ENCODE peak calls at places on chromosomes 6 and 20, in four cellular contexts. H is HL-60, V is GM20000, J is left ventricle myocardium inferior. S is an unnamed sample.

GRCh38 chr6:88815491-88815890 is 147.9 kb downstream of the RNGTT start:
- DNase-seq in H (no peak), V (no peak), J (no peak), S (no peak)

GRCh38 chr6:159279790-159280277 is 110.6 kb downstream of the FNDC1 start:
- DNase-seq in H (no peak), V (no peak), J (no peak), S (no peak)

GRCh38 chr6:145627451-145627850 is 107.9 kb downstream of the EPM2A start:
- DNase-seq in H (no peak), V (no peak), J (no peak), S (no peak)

GRCh38 chr20:2397091-2397490 is 16.4 kb downstream of the TGM6 start:
- DNase-seq in H (no peak), V (no peak), J (no peak), S (no peak)

GRCh38 chr6:133697666-133698065 is 191.2 kb upstream of the TCF21 start:
- DNase-seq in H (no peak), V (no peak), J (no peak), S (no peak)

GRCh38 chr6:31202259-31203166 is 32.0 kb upstream of the POU5F1 start:
- DNase-seq in H (peak; percentile 43), V (no peak), J (no peak), S (no peak)

GRCh38 chr6:72616406-72617015 is 5.4 kb upstream of the KCNQ5 start:
- DNase-seq in H (no peak), V (peak; percentile 36), J (no peak), S (peak; percentile 34)

GRCh38 chr6:138586638-138587037 is 87.3 kb upstream of the NHSL1 start:
- DNase-seq in H (no peak), V (no peak), J (no peak), S (no peak)

GRCh38 chr20:63293866-63294535 is 1.0 kb downstream of the COL20A1 start:
- DNase-seq in H (no peak), V (no peak), J (no peak), S (no peak)

GRCh38 chr6:137904822-137905617 is 38.0 kb downstream of the TNFAIP3 start:
- DNase-seq in H (no peak), V (no peak), J (no peak), S (no peak)

GRCh38 chr20:40471261-40471629 is 217.8 kb downstream of the MAFB start:
- DNase-seq in H (no peak), V (no peak), J (no peak), S (no peak)

GRCh38 chr6:83429857-83430605 is 820 bp downstream of the ME1 start:
- DNase-seq in H (no peak), V (peak; percentile 10), J (no peak), S (peak; percentile 18)

DNA sequence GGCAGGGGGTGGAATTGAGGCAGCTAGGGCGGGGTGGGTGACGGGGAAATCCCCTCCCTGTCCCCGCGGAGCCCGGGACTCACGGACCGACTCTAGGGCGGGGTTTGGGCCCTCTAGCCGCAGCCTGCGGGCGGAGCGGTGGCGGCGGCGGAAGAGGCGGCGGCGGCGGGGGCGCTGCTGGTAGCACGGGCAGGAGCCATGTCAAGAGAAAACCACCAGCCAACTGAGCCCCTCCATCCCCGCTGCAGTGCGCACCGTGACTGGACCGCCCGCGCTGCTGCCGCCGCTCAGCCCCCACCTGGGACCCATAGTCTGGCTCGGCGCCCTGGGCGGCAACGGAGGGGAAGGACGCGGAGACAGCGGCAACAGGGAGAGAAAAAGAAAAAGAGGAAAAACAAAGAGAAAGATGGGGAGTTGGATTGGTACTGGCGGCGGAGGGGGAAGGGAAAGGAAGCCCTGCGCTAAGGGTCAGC is 1.2 kb upstream of the C6orf62 start:
- DNase-seq in H (no peak), V (peak; percentile 61), J (peak; percentile 64), S (peak; percentile 62)
- TF ChIP-seq CTCF in H (no peak), V (no peak), J (no peak), S (no peak)

DNA sequence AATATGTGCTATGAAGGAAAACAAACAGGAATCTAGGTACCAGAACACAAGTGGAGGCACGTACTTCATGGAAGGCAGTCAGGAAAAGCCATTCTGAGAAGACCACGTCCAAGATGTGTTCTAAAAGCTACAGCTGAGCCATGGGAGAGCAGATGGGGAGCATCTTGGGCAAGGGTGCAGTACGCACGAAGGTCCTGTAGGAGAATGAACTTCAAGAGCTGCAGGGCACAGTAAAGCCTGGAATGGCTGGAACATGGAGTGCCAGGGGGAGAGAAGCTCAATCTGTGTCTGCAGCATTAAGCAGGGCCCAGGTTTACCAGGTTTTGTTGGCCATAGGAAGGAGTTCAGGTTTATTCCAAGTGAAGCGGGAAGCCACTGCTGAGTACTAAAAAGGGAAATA is 30.0 kb downstream of the ADTRP start:
- DNase-seq in H (no peak), V (no peak), J (no peak), S (no peak)
- TF ChIP-seq CTCF in H (no peak), V (no peak), J (peak; percentile 7), S (no peak)

GRCh38 chr20:13243826-13244376 is 22.8 kb downstream of the ISM1 start:
- DNase-seq in H (no peak), V (no peak), J (no peak), S (no peak)
- TF ChIP-seq CTCF in H (no peak), V (no peak), J (no peak), S (no peak)

GRCh38 chr6:42095066-42095465 is 44.7 kb downstream of the TAF8 start:
- DNase-seq in H (no peak), V (no peak), J (no peak), S (no peak)

GRCh38 chr6:42099340-42100028 is 42.9 kb downstream of the C6orf132 start:
- DNase-seq in H (no peak), V (no peak), J (no peak), S (no peak)

GRCh38 chr6:42093582-42094329 is 43.4 kb downstream of the TAF8 start:
- DNase-seq in H (no peak), V (no peak), J (peak; percentile 36), S (no peak)

GRCh38 chr6:42091718-42092023 is 41.3 kb downstream of the TAF8 start:
- DNase-seq in H (no peak), V (no peak), J (no peak), S (no peak)

GRCh38 chr6:42095776-42096541 is 45.6 kb downstream of the TAF8 start:
- DNase-seq in H (no peak), V (no peak), J (no peak), S (no peak)
- TF ChIP-seq CTCF in H (no peak), V (no peak), J (no peak), S (no peak)